ENCODE peak calls at places on chromosome 22, in five cellular contexts. E is colonic mucosa, I is fibroblast of lung, Z is WERI-Rb-1, R is Calu3. F is an unnamed sample.

GRCh38 chr22:48694296-48694883 is 1133.3 kb downstream of the BRD1 start:
- DNase-seq in E (no peak), I (no peak), Z (no peak), R (no peak), F (no peak)

GRCh38 chr22:35445933-35446332 is 46.0 kb downstream of the MCM5 start:
- DNase-seq in E (no peak), I (peak), Z (no peak), R (no peak), F (no peak)

GRCh38 chr22:25399649-25400151 is 164.8 kb upstream of the GRK3 start:
- DNase-seq in E (no peak), I (no peak), Z (no peak), R (no peak), F (no peak)

GRCh38 chr22:38973289-38974169 is 8.6 kb upstream of the APOBEC3B start:
- DNase-seq in E (peak), I (peak), Z (peak), R (peak), F (peak)

GRCh38 chr22:33640900-33641299 is 279.4 kb downstream of the LARGE1 start:
- DNase-seq in E (no peak), I (no peak), Z (no peak), R (no peak), F (peak)

GRCh38 chr22:27445876-27446275 is 355.7 kb downstream of the MN1 start:
- DNase-seq in E (no peak), I (no peak), Z (no peak), R (no peak), F (no peak)

GRCh38 chr22:39244073-39244495 is 698 bp downstream of the PDGFB start:
- DNase-seq in E (no peak), I (no peak), Z (no peak), R (no peak), F (peak)

GRCh38 chr22:37806409-37807338 is 1.1 kb upstream of the GCAT start:
- DNase-seq in E (peak), I (peak), Z (no peak), R (no peak), F (peak)

GRCh38 chr22:47030143-47030641 is 267.7 kb downstream of the TBC1D22A start:
- DNase-seq in E (no peak), I (no peak), Z (no peak), R (no peak), F (no peak)

GRCh38 chr22:47762141-47762540 is 999.7 kb downstream of the TBC1D22A start:
- DNase-seq in E (no peak), I (no peak), Z (no peak), R (no peak), F (no peak)

GRCh38 chr22:41429232-41429945 is 17.2 kb downstream of the TOB2 start:
- DNase-seq in E (no peak), I (no peak), Z (no peak), R (no peak), F (no peak)

GRCh38 chr22:31614781-31615480 is 47.1 kb downstream of the PISD start:
- DNase-seq in E (no peak), I (no peak), Z (no peak), R (no peak), F (peak)

GRCh38 chr22:32286290-32286840 is 31.2 kb upstream of the SLC5A4 start:
- DNase-seq in E (no peak), I (no peak), Z (no peak), R (no peak), F (no peak)

GRCh38 chr22:24059121-24059520 is 48.0 kb downstream of the CABIN1 start:
- DNase-seq in E (no peak), I (peak), Z (no peak), R (no peak), F (no peak)

GRCh38 chr22:39634530-39635399 is 64.2 kb downstream of the CACNA1I start:
- DNase-seq in E (peak), I (peak), Z (no peak), R (peak), F (peak)

GRCh38 chr22:39149915-39150847 is 2.3 kb downstream of the CBX7 start:
- DNase-seq in E (no peak), I (no peak), Z (no peak), R (no peak), F (peak)

GRCh38 chr22:31968022-31968421 is 23.7 kb downstream of the YWHAH start:
- DNase-seq in E (no peak), I (no peak), Z (no peak), R (no peak), F (no peak)

GRCh38 chr22:38403806-38404205 is 51.2 kb downstream of the KCNJ4 start:
- DNase-seq in E (no peak), I (no peak), Z (no peak), R (no peak), F (peak)

GRCh38 chr22:40044870-40045834 is 50.4 kb downstream of the FAM83F start:
- DNase-seq in E (peak), I (peak), Z (peak), R (peak), F (peak)

GRCh38 chr22:17095538-17095937 is 10.7 kb downstream of the IL17RA start:
- DNase-seq in E (no peak), I (no peak), Z (peak), R (no peak), F (peak)

GRCh38 chr22:33049125-33049729 is 9.0 kb downstream of the SYN3 start:
- DNase-seq in E (peak), I (peak), Z (peak), R (peak), F (peak)

GRCh38 chr22:25899566-25899965 is 157.6 kb downstream of the MYO18B start:
- DNase-seq in E (no peak), I (no peak), Z (no peak), R (no peak), F (no peak)

GRCh38 chr22:46970411-46971123 is 208.1 kb downstream of the TBC1D22A start:
- DNase-seq in E (no peak), I (no peak), Z (no peak), R (no peak), F (peak)

GRCh38 chr22:39731481-39731880 is 160.9 kb downstream of the CACNA1I start:
- DNase-seq in E (no peak), I (no peak), Z (no peak), R (no peak), F (no peak)

GRCh38 chr22:38657248-38657909 is 941 bp downstream of the CBY1 start:
- DNase-seq in E (peak), I (peak), Z (peak), R (peak), F (peak)

GRCh38 chr22:23685205-23685784 is 5.5 kb upstream of the RGL4 start:
- DNase-seq in E (no peak), I (peak), Z (no peak), R (peak), F (no peak)

GRCh38 chr22:43179911-43180195 is 7.1 kb downstream of the TTLL12 start:
- DNase-seq in E (no peak), I (no peak), Z (no peak), R (no peak), F (no peak)

GRCh38 chr22:20905415-20906386 is 11.5 kb upstream of the CRKL start:
- DNase-seq in E (no peak), I (no peak), Z (no peak), R (no peak), F (no peak)

GRCh38 chr22:37182101-37182948 is 5.7 kb downstream of the C1QTNF6 start:
- DNase-seq in E (no peak), I (no peak), Z (no peak), R (no peak), F (no peak)

GRCh38 chr22:24205438-24206189 is 24.3 kb downstream of the SUSD2 start:
- DNase-seq in E (no peak), I (no peak), Z (no peak), R (no peak), F (no peak)

GRCh38 chr22:35065796-35066218 is at the start of gene ISX:
- DNase-seq in E (peak), I (no peak), Z (no peak), R (no peak), F (no peak)

GRCh38 chr22:36953239-36954080 is 40.0 kb downstream of the CSF2RB start:
- DNase-seq in E (no peak), I (no peak), Z (no peak), R (no peak), F (no peak)

GRCh38 chr22:40567106-40567505 is 69.4 kb downstream of the MRTFA start:
- DNase-seq in E (no peak), I (no peak), Z (no peak), R (no peak), F (no peak)

GRCh38 chr22:36028646-36029405 is at the start of gene RBFOX2:
- DNase-seq in E (peak), I (peak), Z (peak), R (peak), F (peak)

GRCh38 chr22:38734203-38735100 is 21.3 kb downstream of the SUN2 start:
- DNase-seq in E (no peak), I (no peak), Z (no peak), R (no peak), F (no peak)

GRCh38 chr22:50599816-50600454 is 658 bp upstream of the MAPK8IP2 start:
- DNase-seq in E (peak), I (no peak), Z (no peak), R (peak), F (peak)

GRCh38 chr22:38114484-38115398 is 4.3 kb upstream of the BAIAP2L2 start:
- DNase-seq in E (peak), I (peak), Z (peak), R (peak), F (peak)

GRCh38 chr22:39530692-39531331 is 1.7 kb downstream of the RPS19BP1 start:
- DNase-seq in E (peak), I (peak), Z (peak), R (peak), F (peak)

GRCh38 chr22:29449296-29449863 is 11.0 kb downstream of the RFPL1 start:
- DNase-seq in E (no peak), I (no peak), Z (no peak), R (no peak), F (no peak)
- TF ChIP-seq CTCF in E (no peak), I (no peak), Z (no peak), R (no peak), F (no peak)

DNA sequence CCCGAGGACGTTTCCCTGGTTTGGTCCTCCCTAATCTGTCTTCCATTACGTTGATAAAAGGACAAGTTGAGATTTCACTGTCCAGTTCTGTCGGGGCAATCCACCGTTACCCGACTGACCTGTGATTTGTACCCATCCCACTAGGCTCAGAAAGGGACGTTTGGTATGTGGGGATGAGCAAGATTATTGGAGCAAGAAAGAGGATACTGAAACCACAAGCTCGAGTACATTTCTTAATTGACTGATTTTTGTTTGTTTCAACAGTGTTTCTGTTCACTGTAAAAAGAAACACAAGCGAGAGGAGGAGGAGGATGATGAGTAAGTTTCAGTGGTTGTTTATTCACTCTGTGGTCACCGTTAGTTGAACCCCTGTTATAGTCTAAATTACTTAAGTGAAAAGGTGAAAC is 969 bp downstream of the CCDC117 start:
- DNase-seq in E (no peak), I (peak), Z (no peak), R (no peak), F (no peak)
- TF ChIP-seq CTCF in E (no peak), I (no peak), Z (no peak), R (no peak), F (no peak)

DNA sequence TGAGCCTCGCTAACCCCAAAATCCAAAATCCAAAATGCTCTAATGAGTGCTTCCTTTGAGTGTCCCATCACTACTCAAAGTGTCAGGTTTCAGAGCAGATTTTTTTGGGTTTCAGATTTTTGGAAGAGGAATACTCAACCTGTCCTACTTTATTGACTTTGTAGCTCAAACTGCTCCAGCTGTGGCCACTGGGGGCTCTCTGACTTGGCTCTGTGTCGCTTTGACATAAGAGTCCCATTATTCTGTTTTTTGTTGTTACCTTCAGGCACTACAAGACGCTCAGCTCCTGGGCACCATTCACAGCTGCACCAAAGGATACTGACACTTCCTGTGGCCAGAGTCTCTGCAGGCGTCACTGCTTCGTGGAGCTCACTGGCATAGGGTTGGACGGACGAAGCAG is 41.1 kb downstream of the PHF21B start:
- DNase-seq in E (no peak), I (no peak), Z (no peak), R (no peak), F (peak)
- TF ChIP-seq CTCF in E (no peak), I (no peak), Z (peak), R (no peak), F (peak)

DNA sequence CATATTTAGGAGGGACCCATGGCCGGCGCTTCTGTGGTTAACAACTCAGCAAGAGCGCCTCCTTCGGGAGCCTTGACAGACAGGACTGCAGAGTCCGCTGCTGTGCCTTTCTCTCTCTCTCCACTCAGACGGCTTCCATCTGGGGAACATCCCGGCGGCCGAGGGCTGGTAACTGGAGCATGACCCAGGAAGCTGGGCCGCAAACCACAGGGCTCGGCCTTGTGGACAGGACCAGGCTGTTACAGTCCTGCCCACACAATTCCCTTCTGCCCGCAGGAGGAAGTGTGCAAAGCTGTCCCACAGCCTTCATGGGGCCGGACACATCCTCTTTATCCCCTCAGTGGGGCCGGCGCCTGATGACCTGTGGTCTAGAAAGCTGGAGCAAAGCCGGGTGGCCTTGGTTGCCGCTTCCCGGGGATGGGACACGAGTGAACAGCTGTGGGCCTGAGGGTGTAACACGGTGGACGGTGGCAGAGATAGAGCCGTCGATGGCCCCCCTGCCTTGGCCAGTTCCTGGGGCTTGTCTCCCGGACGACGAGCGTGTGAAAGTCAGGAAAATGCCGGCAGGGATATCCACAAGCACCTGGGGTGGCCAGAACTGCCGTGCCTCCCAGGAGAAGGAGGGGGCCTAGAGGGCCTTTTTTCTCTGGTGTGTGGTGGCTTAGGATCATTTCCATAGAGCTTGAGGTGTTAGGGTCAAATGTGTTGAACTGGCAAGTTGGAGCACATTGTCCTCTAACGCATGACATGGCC is 50.1 kb downstream of the FBLN1 start:
- DNase-seq in E (peak), I (peak), Z (no peak), R (no peak), F (peak)
- TF ChIP-seq CTCF in E (no peak), I (peak), Z (peak), R (no peak), F (peak)

GRCh38 chr22:19639610-19640135 is 74.6 kb upstream of the SEPTIN5 start:
- DNase-seq in E (no peak), I (no peak), Z (no peak), R (no peak), F (no peak)

GRCh38 chr22:19641983-19642451 is 72.3 kb upstream of the SEPTIN5 start:
- DNase-seq in E (no peak), I (no peak), Z (no peak), R (no peak), F (no peak)

GRCh38 chr22:19643448-19644313 is 70.6 kb upstream of the SEPTIN5 start:
- DNase-seq in E (no peak), I (peak), Z (no peak), R (no peak), F (peak)

GRCh38 chr22:19640306-19640705 is 74.0 kb upstream of the SEPTIN5 start:
- DNase-seq in E (no peak), I (no peak), Z (no peak), R (no peak), F (peak)

GRCh38 chr22:19641254-19641982 is 72.9 kb upstream of the SEPTIN5 start:
- DNase-seq in E (no peak), I (no peak), Z (no peak), R (peak), F (peak)
- TF ChIP-seq CTCF in E (peak), I (peak), Z (no peak), R (peak), F (peak)

DNA sequence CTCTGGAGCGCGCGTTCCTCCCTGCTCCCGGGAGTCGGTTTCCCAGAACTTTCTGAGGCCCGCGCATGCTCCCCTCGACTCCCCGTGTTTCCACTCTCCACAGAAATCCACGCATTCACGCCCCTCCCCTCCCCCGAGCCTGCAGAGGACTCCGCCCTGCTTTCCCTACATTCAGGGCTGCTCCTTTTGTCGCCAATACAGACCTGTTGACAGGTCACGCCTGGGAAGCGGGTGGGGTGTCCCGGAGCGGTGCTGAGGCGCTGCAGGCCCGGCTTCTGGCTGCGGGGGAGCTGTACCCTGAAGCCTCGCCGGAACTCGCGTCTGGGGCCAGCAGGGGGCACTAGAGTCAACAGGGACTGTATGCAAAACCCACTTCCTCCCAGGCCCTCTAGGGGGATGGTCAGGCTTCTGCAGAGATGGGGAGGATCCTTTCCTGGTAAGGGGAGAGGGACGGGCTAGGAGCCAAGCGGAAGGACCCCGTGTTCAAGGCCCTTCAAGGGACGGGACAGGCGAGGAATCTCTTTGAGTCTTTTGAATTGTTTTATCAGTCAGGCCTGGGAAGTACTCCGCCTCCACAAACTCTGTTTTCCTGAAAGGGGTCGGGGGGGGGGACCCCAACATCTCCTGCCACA is at the start of gene PRAME:
- DNase-seq in E (peak), I (peak), Z (peak), R (peak), F (peak)
- TF ChIP-seq CTCF in E (peak), I (peak), Z (peak), R (peak), F (peak)